ENCODE peak calls at places on chromosomes 5 and 9, in four cellular contexts. S, C, O and D are unnamed samples.

GRCh38 chr5:176778921-176779465 is 31.4 kb upstream of the UNC5A start:
- DNase-seq in S (no peak), O (no peak), C (peak; percentile 28), D (no peak)

GRCh38 chr5:1555011-1555807 is 31.4 kb upstream of the LPCAT1 start:
- DNase-seq in S (peak; percentile 96), O (peak; percentile 81), C (peak; percentile 33), D (no peak)

GRCh38 chr5:43042176-43042625 is 2.1 kb upstream of the ANXA2R start:
- DNase-seq in C (peak; percentile 79), S (peak; percentile 47), O (peak; percentile 35), D (no peak)

GRCh38 chr5:58905944-58906343 is 323.1 kb downstream of the RAB3C start:
- DNase-seq in S (no peak), O (no peak), C (no peak), D (no peak)

GRCh38 chr9:37104183-37104889 is 16.0 kb upstream of the ZCCHC7 start:
- DNase-seq in C (no peak), O (no peak), S (no peak), D (no peak)

GRCh38 chr9:15308511-15308910 is 1.5 kb upstream of the TTC39B start:
- DNase-seq in O (no peak), C (peak; percentile 16), S (no peak), D (no peak)

GRCh38 chr5:120803282-120803681 is 339.2 kb downstream of the PRR16 start:
- DNase-seq in C (no peak), S (no peak), O (no peak), D (no peak)

GRCh38 chr9:95346021-95346420 is 28.5 kb upstream of the FANCC start:
- DNase-seq in O (no peak), C (no peak), S (no peak), D (no peak)

GRCh38 chr9:136437839-136438547 is 1.7 kb downstream of the INPP5E start:
- DNase-seq in S (no peak), O (no peak), C (no peak), D (no peak)

GRCh38 chr9:89923961-89924504 is 319.2 kb downstream of the GADD45G start:
- DNase-seq in O (no peak), S (peak; percentile 72), C (no peak), D (no peak)

GRCh38 chr5:150487199-150488061 is 20.5 kb upstream of the NDST1 start:
- DNase-seq in S (peak; percentile 80), C (no peak), O (peak; percentile 54), D (no peak)

GRCh38 chr5:66891184-66891925 is 295.2 kb downstream of the MAST4 start:
- DNase-seq in O (no peak), S (no peak), C (no peak), D (no peak)

GRCh38 chr9:34996905-34997279 is 7.3 kb downstream of the DNAJB5 start:
- DNase-seq in C (no peak), S (no peak), O (no peak), D (no peak)

GRCh38 chr9:98569491-98569890 is 139.2 kb downstream of the GABBR2 start:
- DNase-seq in C (no peak), O (no peak), S (no peak), D (no peak)

GRCh38 chr5:61637566-61637965 is 305.5 kb downstream of the ZSWIM6 start:
- DNase-seq in S (no peak), C (no peak), O (no peak), D (no peak)

GRCh38 chr9:77866882-77867281 is 164.7 kb downstream of the GNAQ start:
- DNase-seq in O (no peak), C (no peak), S (no peak), D (no peak)

GRCh38 chr5:174951151-174951780 is 226.9 kb downstream of the MSX2 start:
- DNase-seq in S (peak; percentile 71), C (peak; percentile 60), O (peak; percentile 81), D (no peak)

GRCh38 chr5:137051165-137051564 is 448.0 kb downstream of the SPOCK1 start:
- DNase-seq in S (peak; percentile 5), O (no peak), C (no peak), D (no peak)

GRCh38 chr5:137383909-137384308 is 115.2 kb downstream of the SPOCK1 start:
- DNase-seq in O (no peak), C (no peak), S (no peak), D (no peak)

GRCh38 chr9:106878943-106879916 is 16.3 kb downstream of the ZNF462 start:
- DNase-seq in S (no peak), O (no peak), C (no peak), D (no peak)

GRCh38 chr5:179292681-179293080 is 52.6 kb downstream of the ADAMTS2 start:
- DNase-seq in S (no peak), C (no peak), O (no peak), D (no peak)
- TF ChIP-seq CEBPB in S (no peak), C (no peak), O (no peak), D (no peak)

GRCh38 chr5:111631328-111631727 is 119.0 kb upstream of the STARD4 start:
- DNase-seq in C (no peak), O (no peak), S (no peak), D (no peak)

GRCh38 chr5:111639912-111640311 is 117.1 kb downstream of the NREP start:
- DNase-seq in C (no peak), O (no peak), S (no peak), D (no peak)

GRCh38 chr5:111635946-111636315 is 121.1 kb downstream of the NREP start:
- DNase-seq in S (no peak), O (no peak), C (no peak), D (no peak)

GRCh38 chr5:111635151-111635945 is 121.6 kb downstream of the NREP start:
- DNase-seq in O (no peak), S (no peak), C (no peak), D (no peak)
- TF ChIP-seq KDM1A in O (no peak), S (no peak), C (no peak), D (no peak)

DNA sequence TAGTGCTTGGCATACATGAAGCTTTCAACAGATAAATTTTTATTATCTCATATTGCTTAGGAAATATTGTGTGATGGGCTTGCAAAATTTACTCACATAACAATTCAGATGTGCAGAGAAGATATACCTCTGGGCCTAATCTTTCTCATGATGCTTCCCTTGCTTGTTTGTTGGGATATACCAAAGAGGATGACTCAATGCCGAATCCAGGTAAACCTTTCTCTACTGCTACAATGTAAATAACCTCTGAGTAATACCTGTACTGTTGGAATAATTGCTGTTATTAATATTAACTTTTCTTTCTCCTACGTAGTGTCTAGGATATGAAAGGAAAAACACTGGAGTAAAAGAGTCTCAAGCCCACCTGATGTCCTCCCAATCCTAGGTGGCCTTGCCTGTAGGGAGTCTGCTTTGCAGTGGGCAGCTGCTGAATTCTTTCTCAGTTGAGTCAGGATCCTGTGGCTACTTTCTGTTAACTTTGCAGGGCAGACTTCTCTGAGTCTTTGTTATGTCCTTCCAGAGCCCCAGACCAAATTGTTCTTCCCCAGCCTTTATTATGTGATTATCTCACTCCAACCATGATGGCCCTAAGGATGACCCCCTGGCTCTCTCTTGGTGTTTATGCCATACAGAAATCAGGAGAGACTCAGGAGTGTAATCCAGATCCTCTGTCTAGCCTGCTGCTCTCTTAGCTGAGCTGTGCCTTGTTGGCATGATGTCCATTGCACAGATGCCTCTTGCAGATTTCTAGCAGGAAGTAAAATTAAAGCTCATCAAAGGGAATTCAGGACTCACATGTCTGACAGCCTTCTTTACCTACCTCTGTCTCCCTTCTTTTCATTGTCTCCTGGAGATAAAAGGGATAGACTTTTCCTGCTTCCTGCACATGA is 208.1 kb downstream of the SNX18 start:
- DNase-seq in O (no peak), S (no peak), C (no peak), D (no peak)
- TF ChIP-seq CEBPB in O (no peak), S (no peak), C (no peak), D (no peak)

DNA sequence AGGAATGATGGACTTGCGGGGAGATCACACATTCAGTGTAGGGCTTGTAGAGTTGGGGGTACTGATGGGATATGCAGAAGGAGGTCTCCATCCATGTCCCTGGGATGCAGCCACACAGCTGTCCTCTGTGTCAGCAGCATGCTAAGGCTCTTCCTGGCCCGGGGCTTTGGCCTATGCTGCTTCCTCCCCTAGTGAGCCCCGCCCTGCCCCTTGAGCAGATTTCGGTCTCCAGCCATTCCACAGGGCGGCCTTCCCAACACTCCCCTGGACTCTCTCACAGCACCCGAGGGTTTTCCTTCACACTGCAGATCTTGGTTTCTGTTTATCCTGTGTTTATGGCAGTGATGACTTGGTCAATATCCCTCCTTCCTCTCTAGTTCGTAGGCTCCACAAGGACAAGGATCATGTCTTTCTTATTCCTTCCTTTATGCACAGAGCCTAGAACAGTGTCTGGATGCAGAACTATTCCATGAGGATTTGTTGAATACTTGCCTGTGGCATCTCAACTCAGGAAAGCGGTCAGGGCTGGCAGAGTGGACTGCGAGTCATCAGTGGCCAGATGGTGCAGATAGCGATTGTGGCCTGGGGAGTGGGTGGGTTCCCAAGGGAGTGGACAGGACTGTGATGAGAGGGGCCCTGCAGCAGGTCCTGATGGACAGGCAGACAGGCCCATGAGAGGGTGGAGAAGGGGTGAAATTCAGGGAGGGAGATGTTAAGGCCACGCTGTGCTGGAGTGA is 114.2 kb downstream of the RGS3 start:
- DNase-seq in O (no peak), S (no peak), C (no peak), D (no peak)
- TF ChIP-seq KDM1A in O (no peak), S (no peak), C (no peak), D (no peak)

GRCh38 chr9:132877447-132877817 is 652 bp downstream of the AK8 start:
- DNase-seq in S (no peak), C (no peak), O (no peak), D (no peak)
- TF ChIP-seq CEBPB in S (no peak), C (no peak), O (no peak), D (no peak)

GRCh38 chr9:115808695-115809094 is 344.9 kb upstream of the PAPPA start:
- DNase-seq in C (no peak), O (no peak), S (no peak), D (no peak)

GRCh38 chr9:115810166-115810565 is 343.4 kb upstream of the PAPPA start:
- DNase-seq in O (no peak), C (no peak), S (no peak), D (no peak)

GRCh38 chr9:115814081-115814480 is 339.5 kb upstream of the PAPPA start:
- DNase-seq in O (no peak), S (no peak), C (no peak), D (no peak)

GRCh38 chr9:115808108-115808507 is 345.5 kb upstream of the PAPPA start:
- DNase-seq in O (no peak), S (no peak), C (no peak), D (no peak)
- TF ChIP-seq KDM1A in O (no peak), S (no peak), C (no peak), D (no peak)